ENCODE peak calls at places on chromosomes 5 and 9, in five cellular contexts. V is NCI-H446 treated with DMSO at 0.1 percent for 48 hours, P is NCI-H774, B is endodermal cell, Q is mesenteric fat pad. T is an unnamed sample.

GRCh38 chr9:27261517-27262211 is 35.3 kb downstream of the EQTN start:
- DNase-seq in V (no peak), Q (no peak), P (no peak), B (no peak), T (no peak)

GRCh38 chr5:55176176-55176818 is 3.3 kb upstream of the CDC20B start:
- DNase-seq in P (peak), B (peak), V (no peak), Q (no peak), T (no peak)

GRCh38 chr5:157870837-157871834 is 12.2 kb upstream of the CLINT1 start:
- DNase-seq in B (no peak), V (no peak), P (no peak), Q (no peak), T (no peak)

GRCh38 chr5:140600096-140600495 is 32.9 kb downstream of the CD14 start:
- DNase-seq in B (no peak), P (no peak), V (no peak), Q (no peak), T (no peak)

GRCh38 chr5:83471405-83472212 is at the start of gene VCAN:
- DNase-seq in V (peak), Q (no peak), P (no peak), B (peak), T (peak)

GRCh38 chr5:64635056-64635686 is 55.1 kb upstream of the SHISAL2B start:
- DNase-seq in V (no peak), P (no peak), Q (no peak), B (no peak), T (no peak)

GRCh38 chr9:27368317-27368985 is 71.5 kb upstream of the EQTN start:
- DNase-seq in B (peak), P (no peak), Q (no peak), V (no peak), T (no peak)

GRCh38 chr9:4382722-4383317 is 83.0 kb upstream of the GLIS3 start:
- DNase-seq in V (peak), Q (no peak), P (peak), B (peak), T (no peak)

GRCh38 chr5:150519560-150519945 is 11.6 kb downstream of the NDST1 start:
- DNase-seq in P (no peak), V (no peak), Q (no peak), B (peak), T (no peak)

GRCh38 chr5:169970911-169971436 is 9.3 kb downstream of the INSYN2B start:
- DNase-seq in V (no peak), B (no peak), P (no peak), Q (no peak), T (no peak)

T was measured in SIG-M5.